ENCODE peak calls at places on chromosomes 16 and 17, in five cellular contexts. One of them, this sample, is unnamed.

GRCh38 chr17:38403491-38403890 is 24.8 kb upstream of the ARHGAP23 start:
- DNase-seq in H1: no peak
- DNase-seq in right lobe of liver: no peak
- DNase-seq in HepG2: no peak
- DNase-seq in PC-3: no peak
- DNase-seq in this sample: no peak

GRCh38 chr16:62639890-62640289 is 603.7 kb upstream of the CDH8 start:
- DNase-seq in H1: no peak
- DNase-seq in right lobe of liver: no peak
- DNase-seq in HepG2: no peak
- DNase-seq in PC-3: no peak
- DNase-seq in this sample: no peak

GRCh38 chr17:64216385-64217248 is 46.4 kb downstream of the TEX2 start:
- DNase-seq in H1: peak; percentile 55
- DNase-seq in right lobe of liver: peak; percentile 74
- DNase-seq in HepG2: peak; percentile 94
- DNase-seq in PC-3: no peak
- DNase-seq in this sample: no peak

GRCh38 chr17:62995377-62995885 is 29.4 kb downstream of the TANC2 start:
- DNase-seq in H1: no peak
- DNase-seq in right lobe of liver: no peak
- DNase-seq in HepG2: peak; percentile 20
- DNase-seq in PC-3: peak; percentile 65
- DNase-seq in this sample: no peak

GRCh38 chr16:87757841-87758426 is 7.9 kb downstream of the KLHDC4 start:
- DNase-seq in H1: no peak
- DNase-seq in right lobe of liver: no peak
- DNase-seq in HepG2: no peak
- DNase-seq in PC-3: peak; percentile 71
- DNase-seq in this sample: no peak

GRCh38 chr17:56867948-56868376 is 34.0 kb downstream of the DGKE start:
- DNase-seq in H1: no peak
- DNase-seq in right lobe of liver: no peak
- DNase-seq in HepG2: no peak
- DNase-seq in PC-3: no peak
- DNase-seq in this sample: no peak

GRCh38 chr17:1764274-1764673 is 2.4 kb downstream of the SERPINF1 start:
- DNase-seq in H1: no peak
- DNase-seq in right lobe of liver: peak; percentile 80
- DNase-seq in HepG2: no peak
- DNase-seq in PC-3: no peak
- DNase-seq in this sample: peak; percentile 74

GRCh38 chr16:11681526-11681925 is 13.3 kb downstream of the SNN start:
- DNase-seq in H1: no peak
- DNase-seq in right lobe of liver: no peak
- DNase-seq in HepG2: no peak
- DNase-seq in PC-3: no peak
- DNase-seq in this sample: peak; percentile 69

GRCh38 chr17:3687949-3688614 is 7.9 kb downstream of the P2RX5 start:
- DNase-seq in H1: peak; percentile 52
- DNase-seq in right lobe of liver: no peak
- DNase-seq in HepG2: no peak
- DNase-seq in PC-3: no peak
- DNase-seq in this sample: no peak

GRCh38 chr16:47460301-47460754 is 535 bp downstream of the ITFG1 start:
- DNase-seq in H1: no peak
- DNase-seq in right lobe of liver: no peak
- DNase-seq in HepG2: no peak
- DNase-seq in PC-3: peak; percentile 1
- DNase-seq in this sample: no peak

GRCh38 chr17:51165680-51166197 is 472 bp upstream of the NME2 start:
- DNase-seq in H1: peak; percentile 63
- DNase-seq in right lobe of liver: no peak
- DNase-seq in HepG2: no peak
- DNase-seq in PC-3: no peak
- DNase-seq in this sample: no peak

GRCh38 chr16:29899516-29900101 is at the start of gene SEZ6L2:
- DNase-seq in H1: peak; percentile 95
- DNase-seq in right lobe of liver: no peak
- DNase-seq in HepG2: peak; percentile 94
- DNase-seq in PC-3: peak; percentile 89
- DNase-seq in this sample: peak; percentile 89

GRCh38 chr17:9842057-9842758 is 16.5 kb downstream of the GLP2R start:
- DNase-seq in H1: no peak
- DNase-seq in right lobe of liver: peak; percentile 64
- DNase-seq in HepG2: peak; percentile 13
- DNase-seq in PC-3: peak; percentile 62
- DNase-seq in this sample: no peak

GRCh38 chr17:60823520-60823919 is 145.9 kb downstream of the BCAS3 start:
- DNase-seq in H1: no peak
- DNase-seq in right lobe of liver: no peak
- DNase-seq in HepG2: no peak
- DNase-seq in PC-3: no peak
- DNase-seq in this sample: no peak

GRCh38 chr17:43219001-43219400 is 7.3 kb downstream of the TMEM106A start:
- DNase-seq in H1: no peak
- DNase-seq in right lobe of liver: no peak
- DNase-seq in HepG2: no peak
- DNase-seq in PC-3: no peak
- DNase-seq in this sample: peak; percentile 8

GRCh38 chr16:53433930-53434435 is 288 bp upstream of the RBL2 start:
- DNase-seq in H1: no peak
- DNase-seq in right lobe of liver: no peak
- DNase-seq in HepG2: peak; percentile 76
- DNase-seq in PC-3: peak; percentile 68
- DNase-seq in this sample: no peak

GRCh38 chr17:8226536-8227237 is 16.3 kb upstream of the AURKB start:
- DNase-seq in H1: peak; percentile 90
- DNase-seq in right lobe of liver: no peak
- DNase-seq in HepG2: no peak
- DNase-seq in PC-3: peak; percentile 3
- DNase-seq in this sample: peak; percentile 69

GRCh38 chr16:23276821-23277220 is 25.3 kb upstream of the SCNN1B start:
- DNase-seq in H1: no peak
- DNase-seq in right lobe of liver: no peak
- DNase-seq in HepG2: no peak
- DNase-seq in PC-3: no peak
- DNase-seq in this sample: no peak

GRCh38 chr17:45273551-45273957 is 11.7 kb upstream of the SPATA32 start:
- DNase-seq in H1: no peak
- DNase-seq in right lobe of liver: peak; percentile 81
- DNase-seq in HepG2: no peak
- DNase-seq in PC-3: no peak
- DNase-seq in this sample: no peak

GRCh38 chr16:77271532-77272426 is 72.6 kb downstream of the SYCE1L start:
- DNase-seq in H1: no peak
- DNase-seq in right lobe of liver: no peak
- DNase-seq in HepG2: peak; percentile 29
- DNase-seq in PC-3: no peak
- DNase-seq in this sample: no peak

GRCh38 chr16:1401061-1401757 is 13.3 kb downstream of the UNKL start:
- DNase-seq in H1: no peak
- DNase-seq in right lobe of liver: no peak
- DNase-seq in HepG2: no peak
- DNase-seq in PC-3: no peak
- DNase-seq in this sample: no peak

GRCh38 chr17:37847102-37847501 is 77.1 kb upstream of the TBC1D3K start:
- DNase-seq in H1: no peak
- DNase-seq in right lobe of liver: no peak
- DNase-seq in HepG2: no peak
- DNase-seq in PC-3: no peak
- DNase-seq in this sample: no peak

GRCh38 chr17:3400008-3400407 is 1.8 kb upstream of the OR1E1 start:
- DNase-seq in H1: no peak
- DNase-seq in right lobe of liver: no peak
- DNase-seq in HepG2: no peak
- DNase-seq in PC-3: no peak
- DNase-seq in this sample: no peak

GRCh38 chr17:28038802-28039600 is 3.5 kb upstream of the NLK start:
- DNase-seq in H1: no peak
- DNase-seq in right lobe of liver: no peak
- DNase-seq in HepG2: no peak
- DNase-seq in PC-3: peak; percentile 6
- DNase-seq in this sample: no peak

GRCh38 chr17:77462553-77463497 is 322.1 kb downstream of the SEC14L1 start:
- DNase-seq in H1: no peak
- DNase-seq in right lobe of liver: no peak
- DNase-seq in HepG2: no peak
- DNase-seq in PC-3: no peak
- DNase-seq in this sample: no peak

GRCh38 chr17:76791053-76791980 is 53.4 kb downstream of the MFSD11 start:
- DNase-seq in H1: no peak
- DNase-seq in right lobe of liver: no peak
- DNase-seq in HepG2: peak; percentile 39
- DNase-seq in PC-3: peak; percentile 83
- DNase-seq in this sample: no peak

GRCh38 chr16:23784811-23785447 is 30.1 kb downstream of the CHP2 start:
- DNase-seq in H1: no peak
- DNase-seq in right lobe of liver: no peak
- DNase-seq in HepG2: no peak
- DNase-seq in PC-3: peak; percentile 14
- DNase-seq in this sample: no peak

GRCh38 chr17:70074236-70074830 is 692 bp upstream of the KCNJ16 start:
- DNase-seq in H1: no peak
- DNase-seq in right lobe of liver: no peak
- DNase-seq in HepG2: no peak
- DNase-seq in PC-3: no peak
- DNase-seq in this sample: no peak

GRCh38 chr17:28272166-28272565 is 46.8 kb upstream of the TMEM97 start:
- DNase-seq in H1: no peak
- DNase-seq in right lobe of liver: no peak
- DNase-seq in HepG2: no peak
- DNase-seq in PC-3: peak; percentile 17
- DNase-seq in this sample: no peak

GRCh38 chr16:58551496-58551895 is 36.2 kb downstream of the SETD6 start:
- DNase-seq in H1: no peak
- DNase-seq in right lobe of liver: no peak
- DNase-seq in HepG2: no peak
- DNase-seq in PC-3: no peak
- DNase-seq in this sample: no peak

GRCh38 chr16:450385-450784 is 24.9 kb downstream of the RAB11FIP3 start:
- DNase-seq in H1: no peak
- DNase-seq in right lobe of liver: no peak
- DNase-seq in HepG2: no peak
- DNase-seq in PC-3: no peak
- DNase-seq in this sample: no peak

GRCh38 chr16:88435437-88436355 is 17.4 kb upstream of the ZFPM1 start:
- DNase-seq in H1: no peak
- DNase-seq in right lobe of liver: no peak
- DNase-seq in HepG2: no peak
- DNase-seq in PC-3: no peak
- DNase-seq in this sample: no peak

GRCh38 chr16:64964126-64964540 is 157.7 kb downstream of the CDH11 start:
- DNase-seq in H1: no peak
- DNase-seq in right lobe of liver: no peak
- DNase-seq in HepG2: no peak
- DNase-seq in PC-3: peak; percentile 48
- DNase-seq in this sample: no peak

DNA sequence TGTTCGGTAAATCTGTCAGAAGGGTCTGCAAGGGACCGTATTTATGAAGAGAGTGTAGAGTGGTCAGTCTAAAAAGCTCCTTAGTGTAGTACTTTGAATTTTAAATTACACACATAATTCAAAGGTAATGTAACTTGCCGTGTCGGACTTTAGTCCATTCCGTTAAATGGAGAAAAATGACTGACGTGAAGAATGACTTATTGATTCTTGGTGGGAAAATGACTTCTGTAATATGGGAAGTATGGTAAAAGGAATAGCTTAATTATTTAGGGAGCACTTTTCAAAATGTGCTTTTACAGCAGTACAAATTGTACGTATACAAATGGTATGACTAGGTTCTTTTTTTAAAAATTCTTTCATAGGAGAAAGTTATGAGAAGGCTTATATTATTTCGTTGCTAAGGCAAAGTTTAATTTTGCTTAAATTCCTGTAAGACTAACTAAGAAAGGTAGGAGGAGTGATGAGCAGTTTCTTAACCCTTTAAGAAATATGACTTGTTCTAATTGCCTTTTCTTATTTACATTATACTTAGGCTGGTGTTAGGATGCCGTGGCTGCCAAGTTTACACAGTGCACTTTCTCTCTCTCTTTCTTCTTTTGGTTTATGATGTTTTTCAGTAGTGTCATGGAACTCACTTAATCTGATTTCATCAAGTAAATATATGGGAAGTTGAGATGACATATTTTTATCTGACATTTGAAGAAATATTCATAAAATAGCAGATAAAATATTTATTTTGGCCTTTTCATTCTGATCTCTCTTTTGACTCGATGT is 191.2 kb downstream of the WWOX start:
- DNase-seq in H1: no peak
- DNase-seq in right lobe of liver: no peak
- DNase-seq in HepG2: no peak
- DNase-seq in PC-3: no peak
- DNase-seq in this sample: no peak
- H3K27ac ChIP-seq in H1: no peak overlapping the region
- H3K27ac ChIP-seq in right lobe of liver: no peak overlapping the region
- H3K27ac ChIP-seq in HepG2: peak overlapping the region; percentile 12
- H3K27ac ChIP-seq in PC-3: no peak overlapping the region
- H3K27ac ChIP-seq in this sample: no peak overlapping the region

GRCh38 chr17:81418710-81419332 is 23.6 kb downstream of the BAHCC1 start:
- DNase-seq in H1: no peak
- DNase-seq in right lobe of liver: no peak
- DNase-seq in HepG2: no peak
- DNase-seq in PC-3: peak; percentile 64
- DNase-seq in this sample: no peak
- H3K27ac ChIP-seq in H1: no peak overlapping the region
- H3K27ac ChIP-seq in right lobe of liver: no peak overlapping the region
- H3K27ac ChIP-seq in HepG2: no peak overlapping the region
- H3K27ac ChIP-seq in PC-3: peak overlapping the region; percentile 87
- H3K27ac ChIP-seq in this sample: peak overlapping the region; percentile 87

GRCh38 chr17:17770371-17771059 is 66.3 kb downstream of the SREBF1 start:
- DNase-seq in H1: no peak
- DNase-seq in right lobe of liver: no peak
- DNase-seq in HepG2: no peak
- DNase-seq in PC-3: no peak
- DNase-seq in this sample: no peak

GRCh38 chr17:17767096-17767470 is 69.7 kb downstream of the SREBF1 start:
- DNase-seq in H1: no peak
- DNase-seq in right lobe of liver: no peak
- DNase-seq in HepG2: no peak
- DNase-seq in PC-3: no peak
- DNase-seq in this sample: no peak

GRCh38 chr17:17769869-17770361 is 66.9 kb downstream of the SREBF1 start:
- DNase-seq in H1: no peak
- DNase-seq in right lobe of liver: no peak
- DNase-seq in HepG2: no peak
- DNase-seq in PC-3: no peak
- DNase-seq in this sample: no peak

GRCh38 chr17:17767497-17768286 is 69.1 kb downstream of the SREBF1 start:
- DNase-seq in H1: no peak
- DNase-seq in right lobe of liver: no peak
- DNase-seq in HepG2: no peak
- DNase-seq in PC-3: no peak
- DNase-seq in this sample: no peak

GRCh38 chr17:17768415-17769088 is 68.2 kb downstream of the SREBF1 start:
- DNase-seq in H1: no peak
- DNase-seq in right lobe of liver: no peak
- DNase-seq in HepG2: no peak
- DNase-seq in PC-3: no peak
- DNase-seq in this sample: no peak
- H3K27ac ChIP-seq in H1: no peak overlapping the region
- H3K27ac ChIP-seq in right lobe of liver: no peak overlapping the region
- H3K27ac ChIP-seq in HepG2: no peak overlapping the region
- H3K27ac ChIP-seq in PC-3: no peak overlapping the region
- H3K27ac ChIP-seq in this sample: no peak overlapping the region

GRCh38 chr16:69501956-69502457 is 63.8 kb upstream of the NFAT5 start:
- DNase-seq in H1: no peak
- DNase-seq in right lobe of liver: no peak
- DNase-seq in HepG2: peak; percentile 95
- DNase-seq in PC-3: no peak
- DNase-seq in this sample: no peak
- H3K27ac ChIP-seq in H1: no peak overlapping the region
- H3K27ac ChIP-seq in right lobe of liver: no peak overlapping the region
- H3K27ac ChIP-seq in HepG2: peak overlapping the region; percentile 32
- H3K27ac ChIP-seq in PC-3: no peak overlapping the region
- H3K27ac ChIP-seq in this sample: no peak overlapping the region